ENCODE peak calls at places on chromosomes 16 and 17, in four cellular contexts. B is WTC11, N is tibial nerve, D is HCT116. O is an unnamed sample.

GRCh38 chr16:3058173-3059030 is 7.0 kb upstream of the IL32 start:
- DNase-seq in B (peak; percentile 76), N (no peak), D (peak; percentile 35), O (peak; percentile 66)

GRCh38 chr17:2946130-2946529 is 117.3 kb downstream of the OR1D5 start:
- DNase-seq in B (no peak), N (no peak), D (no peak), O (no peak)

GRCh38 chr17:38511126-38512108 is 83.2 kb downstream of the ARHGAP23 start:
- DNase-seq in B (no peak), N (no peak), D (no peak), O (no peak)

GRCh38 chr16:14303654-14304394 is 232.7 kb downstream of the MRTFB start:
- DNase-seq in B (peak; percentile 27), N (no peak), D (no peak), O (no peak)

GRCh38 chr17:31672161-31672819 is 186.8 kb downstream of the COPRS start:
- DNase-seq in B (no peak), N (no peak), D (no peak), O (no peak)

GRCh38 chr16:2253293-2253692 is 1.9 kb upstream of the ECI1 start:
- DNase-seq in B (no peak), N (no peak), D (no peak), O (no peak)

GRCh38 chr16:87203060-87203656 is 114.0 kb downstream of the C16orf95 start:
- DNase-seq in B (peak; percentile 86), N (peak; percentile 59), D (peak; percentile 85), O (peak; percentile 38)

GRCh38 chr16:20622498-20622870 is 46.3 kb upstream of the ACSM2B start:
- DNase-seq in B (no peak), N (no peak), D (no peak), O (no peak)

GRCh38 chr17:48499743-48500434 is 30.9 kb downstream of the HOXB1 start:
- DNase-seq in B (no peak), N (no peak), D (no peak), O (no peak)

GRCh38 chr17:65918921-65919546 is 272.9 kb downstream of the CEP112 start:
- DNase-seq in B (no peak), N (no peak), D (no peak), O (no peak)
- TF ChIP-seq CTCF in B (no peak), N (peak; percentile 9), D (peak; percentile 28), O (no peak)

GRCh38 chr17:74452841-74453661 is 13.4 kb upstream of the CD300A start:
- DNase-seq in B (peak; percentile 36), N (no peak), D (no peak), O (no peak)

GRCh38 chr17:74455025-74455585 is 11.3 kb upstream of the CD300A start:
- DNase-seq in B (no peak), N (no peak), D (no peak), O (no peak)

GRCh38 chr17:74452027-74452840 is 14.2 kb upstream of the CD300A start:
- DNase-seq in B (no peak), N (no peak), D (no peak), O (no peak)

GRCh38 chr17:74453665-74454196 is 12.7 kb upstream of the CD300A start:
- DNase-seq in B (peak; percentile 94), N (peak; percentile 89), D (no peak), O (no peak)

GRCh38 chr17:74454197-74455024 is 12.0 kb upstream of the CD300A start:
- DNase-seq in B (no peak), N (no peak), D (peak; percentile 66), O (no peak)
- TF ChIP-seq CTCF in B (no peak), N (peak; percentile 20), D (no peak), O (peak; percentile 12)

DNA sequence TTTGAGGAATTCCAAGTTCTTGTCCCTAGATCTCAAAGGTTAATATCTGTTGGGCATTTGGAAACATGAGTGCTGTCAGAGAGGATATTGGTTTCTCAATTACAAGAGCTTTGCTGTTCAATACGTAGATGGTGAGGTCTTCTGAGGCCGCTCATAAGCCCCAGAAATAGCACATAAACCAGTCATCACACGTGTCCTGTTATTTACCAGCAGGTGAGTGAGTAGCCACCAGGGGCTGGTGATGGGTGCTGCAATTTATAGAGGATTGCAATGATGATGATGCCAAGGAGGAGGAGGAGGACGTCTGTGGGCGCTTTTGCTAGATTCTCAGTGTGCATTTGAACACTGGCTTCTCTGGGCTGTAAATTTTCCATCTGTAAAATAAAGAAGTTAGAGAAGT is 89.0 kb downstream of the SALL1 start:
- DNase-seq in B (no peak), N (no peak), D (no peak), O (no peak)
- TF ChIP-seq CTCF in B (no peak), N (no peak), D (peak; percentile 18), O (no peak)

DNA sequence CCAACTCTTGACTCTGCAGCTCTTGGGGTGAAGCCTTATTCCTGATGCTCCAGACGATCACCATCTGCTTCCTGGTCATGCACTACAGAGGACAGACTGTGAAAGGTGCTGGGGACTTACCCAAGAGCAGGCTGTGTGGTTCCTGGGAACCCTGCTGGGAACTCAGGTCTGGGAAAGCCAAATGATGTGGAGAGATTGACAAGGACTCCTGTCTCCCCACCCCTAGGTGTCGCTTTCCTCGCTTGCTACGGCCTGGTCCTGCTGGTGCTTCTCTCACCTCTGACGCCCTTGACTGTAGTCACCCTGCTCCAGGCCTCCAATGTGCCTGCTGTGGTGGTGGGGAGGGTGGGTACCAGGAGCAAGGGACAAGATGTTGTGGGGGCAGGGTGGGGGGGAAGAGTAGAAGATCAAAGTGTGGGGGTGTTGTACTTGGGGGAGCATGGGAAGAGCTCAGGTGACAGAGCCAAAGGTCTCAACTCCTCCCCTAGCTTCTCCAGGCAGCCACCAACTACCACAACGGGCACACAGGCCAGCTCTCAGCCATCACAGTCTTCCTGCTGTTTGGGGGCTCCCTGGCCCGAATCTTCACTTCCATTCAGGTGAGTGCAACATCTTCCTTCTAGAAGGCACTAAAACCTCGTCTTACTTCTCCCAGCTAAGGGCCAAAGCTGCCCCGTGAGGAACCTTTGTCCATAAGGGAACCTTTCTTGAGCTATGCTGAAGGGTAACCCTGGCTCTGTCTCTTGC is 3.0 kb downstream of the SOX15 start:
- DNase-seq in B (peak; percentile 45), N (no peak), D (peak; percentile 58), O (no peak)
- TF ChIP-seq CTCF in B (no peak), N (no peak), D (peak; percentile 68), O (no peak)